ENCODE peak calls at places on chromosomes 13 and 19, in nine cellular contexts. E, Y, B, R, Q, D, L, I and Z are unnamed samples.

GRCh38 chr19:42313096-42313839 is at the start of gene TMEM145:
- DNase-seq in E (peak; percentile 44), Y (no peak), B (peak; percentile 68), R (peak; percentile 44), Q (peak; percentile 59), D (peak; percentile 21), L (no peak), I (no peak), Z (peak; percentile 84)

GRCh38 chr13:23915308-23915707 is 18.0 kb upstream of the C1QTNF9B start:
- DNase-seq in E (no peak), Y (no peak), B (no peak), R (no peak), Q (peak; percentile 58), D (no peak), L (peak; percentile 83), I (no peak), Z (no peak)

GRCh38 chr19:15373644-15374043 is 5.9 kb downstream of the AKAP8 start:
- DNase-seq in E (no peak), Y (no peak), B (no peak), R (no peak), Q (no peak), D (no peak), L (no peak), I (no peak), Z (no peak)

GRCh38 chr13:35781044-35781443 is 304.6 kb upstream of the MAB21L1 start:
- DNase-seq in E (no peak), Y (no peak), B (no peak), R (no peak), Q (peak; percentile 9), D (no peak), L (no peak), I (no peak), Z (no peak)

GRCh38 chr13:108558489-108558888 is 70.9 kb upstream of the MYO16 start:
- DNase-seq in E (no peak), Y (no peak), B (no peak), R (no peak), Q (no peak), D (no peak), L (no peak), I (no peak), Z (no peak)

GRCh38 chr19:43532962-43533545 is at the start of gene ZNF575:
- DNase-seq in E (peak; percentile 88), Y (peak; percentile 81), B (peak; percentile 97), R (peak; percentile 97), Q (peak; percentile 91), D (peak; percentile 89), L (peak; percentile 88), I (peak; percentile 74), Z (peak; percentile 97)

GRCh38 chr13:111343186-111343805 is 22.9 kb downstream of the TEX29 start:
- DNase-seq in E (no peak), Y (no peak), B (no peak), R (no peak), Q (no peak), D (no peak), L (no peak), I (no peak), Z (no peak)

GRCh38 chr13:109096101-109096500 is 466.7 kb downstream of the MYO16 start:
- DNase-seq in E (no peak), Y (no peak), B (peak; percentile 96), R (no peak), Q (peak; percentile 41), D (no peak), L (no peak), I (no peak), Z (no peak)

GRCh38 chr13:21511841-21512240 is 52.7 kb upstream of the ZDHHC20 start:
- DNase-seq in E (no peak), Y (no peak), B (no peak), R (peak; percentile 4), Q (peak; percentile 93), D (no peak), L (no peak), I (no peak), Z (no peak)

GRCh38 chr19:10420444-10421239 is at the start of gene PDE4A:
- DNase-seq in E (peak; percentile 70), Y (no peak), B (peak; percentile 89), R (peak; percentile 41), Q (peak; percentile 55), D (no peak), L (peak; percentile 33), I (no peak), Z (peak; percentile 69)

DNA sequence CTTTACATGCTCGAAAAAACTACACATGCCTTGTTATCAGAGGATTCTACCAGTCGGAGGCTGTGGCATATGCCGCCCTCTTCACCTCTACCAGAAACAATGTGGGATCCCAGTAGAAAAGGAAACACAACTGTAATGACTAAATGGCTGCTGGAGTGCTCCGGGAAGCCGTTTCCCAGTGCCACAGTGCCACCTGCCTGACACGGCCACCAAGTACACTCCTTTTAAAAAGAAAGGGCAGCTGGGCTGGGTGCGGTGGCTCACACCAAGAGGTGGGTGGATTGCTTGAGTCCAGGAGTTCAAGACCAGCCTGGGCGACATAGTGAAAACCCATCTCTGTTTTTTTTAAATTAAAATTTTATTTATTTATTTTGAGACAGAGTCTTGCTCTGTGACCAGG is 67.3 kb downstream of the TRPM4 start:
- DNase-seq in E (no peak), Y (no peak), B (peak; percentile 91), R (peak; percentile 70), Q (peak; percentile 71), D (no peak), L (peak; percentile 88), I (no peak), Z (peak; percentile 91)
- TF ChIP-seq CTCF in E (no peak), Y (no peak), B (peak; percentile 82), R (peak; percentile 51), Q (peak; percentile 69), D (no peak), L (peak; percentile 90), I (peak; percentile 56), Z (peak; percentile 94)

DNA sequence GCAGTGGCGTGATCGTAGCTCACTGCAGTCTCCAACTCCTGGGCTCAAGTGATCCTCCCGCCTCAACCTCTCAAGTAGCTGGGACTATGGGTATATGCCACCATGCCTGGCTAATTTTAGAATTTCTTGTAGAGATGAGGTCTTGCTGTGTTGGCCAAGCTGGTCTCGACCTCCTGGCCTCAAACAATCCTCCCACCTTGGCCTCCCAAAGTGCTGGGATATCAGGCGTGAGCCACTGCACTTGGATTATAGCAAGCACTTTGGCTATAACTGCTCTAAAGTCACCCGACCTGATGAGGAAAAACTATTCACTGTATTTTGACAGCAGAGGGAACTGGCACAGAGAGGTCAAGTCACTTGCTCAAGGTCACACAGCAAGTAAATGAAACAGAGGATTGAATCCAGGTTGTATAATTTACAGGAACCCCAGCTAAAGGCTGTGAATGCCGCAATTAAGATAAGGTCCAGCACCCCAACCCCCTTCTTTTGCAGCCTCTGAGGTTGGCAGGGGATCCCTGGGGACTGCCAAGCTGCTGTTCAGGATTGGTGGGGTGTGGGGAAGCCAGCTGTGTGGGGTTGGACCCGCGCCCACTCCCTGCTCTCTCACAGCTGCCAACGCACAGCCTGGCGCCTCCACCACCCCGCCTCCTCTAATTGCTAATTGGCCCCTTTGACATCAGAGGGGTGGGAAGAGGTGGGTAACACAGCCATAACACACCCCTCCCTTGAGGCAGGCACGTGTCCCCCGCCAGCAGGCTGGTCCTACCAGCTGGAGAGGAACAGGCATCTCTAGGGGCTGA is 6.0 kb downstream of the TMIGD2 start:
- DNase-seq in E (no peak), Y (no peak), B (peak; percentile 91), R (peak; percentile 50), Q (peak; percentile 10), D (no peak), L (no peak), I (no peak), Z (peak; percentile 45)
- TF ChIP-seq CTCF in E (no peak), Y (no peak), B (no peak), R (no peak), Q (no peak), D (no peak), L (no peak), I (no peak), Z (no peak)

GRCh38 chr13:79079351-79079839 is 326.7 kb downstream of the RBM26 start:
- DNase-seq in E (no peak), Y (no peak), B (no peak), R (no peak), Q (peak; percentile 61), D (no peak), L (peak; percentile 30), I (no peak), Z (peak; percentile 7)
- TF ChIP-seq CTCF in E (no peak), Y (no peak), B (no peak), R (no peak), Q (no peak), D (no peak), L (no peak), I (no peak), Z (peak; percentile 47)

GRCh38 chr13:73984949-73985691 is 149.1 kb downstream of the KLF12 start:
- DNase-seq in E (peak; percentile 93), Y (no peak), B (no peak), R (peak; percentile 54), Q (no peak), D (no peak), L (no peak), I (no peak), Z (peak; percentile 37)
- TF ChIP-seq CTCF in E (no peak), Y (no peak), B (no peak), R (no peak), Q (no peak), D (no peak), L (no peak), I (no peak), Z (peak; percentile 57)

GRCh38 chr13:112686364-112686763 is 3.5 kb upstream of the ATP11A start:
- DNase-seq in E (no peak), Y (no peak), B (no peak), R (no peak), Q (no peak), D (no peak), L (no peak), I (no peak), Z (no peak)

GRCh38 chr13:112686987-112687386 is 2.9 kb upstream of the ATP11A start:
- DNase-seq in E (no peak), Y (no peak), B (no peak), R (no peak), Q (no peak), D (no peak), L (no peak), I (no peak), Z (no peak)

GRCh38 chr13:112688560-112689497 is 1.0 kb upstream of the ATP11A start:
- DNase-seq in E (no peak), Y (no peak), B (no peak), R (no peak), Q (no peak), D (no peak), L (no peak), I (no peak), Z (peak; percentile 47)

GRCh38 chr13:112689498-112690241 is at the start of gene ATP11A:
- DNase-seq in E (peak; percentile 70), Y (peak; percentile 65), B (peak; percentile 74), R (peak; percentile 96), Q (peak; percentile 94), D (peak; percentile 93), L (peak; percentile 75), I (peak; percentile 52), Z (peak; percentile 86)

DNA sequence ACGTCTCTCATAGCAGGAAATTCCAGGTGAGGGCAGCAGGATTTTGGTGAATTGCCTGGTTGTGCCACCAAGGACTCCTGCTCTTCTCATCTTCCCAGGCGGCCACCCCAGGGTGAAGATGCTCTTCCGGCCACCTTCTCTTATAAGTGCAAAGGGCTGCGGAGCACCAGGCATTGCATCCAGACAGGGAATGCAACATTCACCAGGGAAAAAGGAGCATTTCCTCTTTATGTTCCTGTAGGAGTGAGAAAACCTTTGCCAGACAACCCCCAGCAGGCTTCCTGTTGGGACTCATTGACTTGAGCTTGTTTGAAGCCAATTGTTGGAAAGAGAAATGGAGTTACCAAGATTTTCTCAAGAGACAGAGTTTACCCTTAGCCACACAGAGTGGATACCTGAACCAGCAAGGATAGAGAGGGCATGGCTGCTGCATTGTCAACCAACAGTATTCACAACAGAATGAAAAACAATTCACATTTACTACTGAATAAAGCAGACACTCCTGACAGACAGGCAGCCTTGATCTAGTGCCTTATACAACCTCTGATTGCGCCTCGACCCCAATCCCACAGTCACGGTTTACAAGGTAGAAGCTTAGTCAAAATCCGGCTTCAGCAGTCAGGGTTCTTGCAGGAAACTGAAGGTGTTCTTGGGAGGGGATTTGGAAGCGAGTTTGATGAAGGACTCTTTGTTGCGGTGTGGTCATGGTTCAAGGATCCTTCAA is 1.8 kb upstream of the ATP11A start:
- DNase-seq in E (no peak), Y (no peak), B (no peak), R (no peak), Q (no peak), D (no peak), L (no peak), I (no peak), Z (no peak)
- TF ChIP-seq CTCF in E (no peak), Y (no peak), B (no peak), R (no peak), Q (no peak), D (no peak), L (no peak), I (no peak), Z (no peak)